ENCODE peak calls at places on chromosomes 4 and X, in seven cellular contexts. M, X, J, Q, T, P and Z are unnamed samples.

GRCh38 chr4:6047130-6047673 is 29.0 kb upstream of the C4orf50 start:
- DNase-seq in M (no peak), X (no peak), J (no peak), Q (no peak), T (no peak), P (no peak), Z (no peak)

GRCh38 chr4:36385951-36386561 is 104.6 kb downstream of the DTHD1 start:
- DNase-seq in M (no peak), X (no peak), J (peak), Q (no peak), T (no peak), P (peak), Z (peak)

GRCh38 chr4:21569638-21570037 is 378.9 kb downstream of the KCNIP4 start:
- DNase-seq in M (no peak), X (no peak), J (no peak), Q (no peak), T (no peak), P (no peak), Z (no peak)

GRCh38 chr4:1200425-1201035 is 28.1 kb upstream of the SPON2 start:
- DNase-seq in M (peak), X (peak), J (peak), Q (peak), T (peak), P (no peak), Z (peak)

GRCh38 chr4:107183155-107183774 is 147.2 kb upstream of the DKK2 start:
- DNase-seq in M (peak), X (peak), J (peak), Q (peak), T (no peak), P (peak), Z (no peak)

GRCh38 chr4:15130441-15130840 is 128.2 kb downstream of the CPEB2 start:
- DNase-seq in M (no peak), X (no peak), J (peak), Q (no peak), T (no peak), P (no peak), Z (no peak)

GRCh38 chr4:52852696-52853095 is 9.4 kb upstream of the RASL11B start:
- DNase-seq in M (no peak), X (no peak), J (no peak), Q (no peak), T (no peak), P (no peak), Z (no peak)

GRCh38 chrX:68498044-68498507 is 775 bp upstream of the YIPF6 start:
- DNase-seq in M (no peak), X (no peak), J (no peak), Q (no peak), T (no peak), P (no peak), Z (no peak)

GRCh38 chr4:140012688-140013087 is 141.3 kb downstream of the MAML3 start:
- DNase-seq in M (peak), X (peak), J (peak), Q (peak), T (no peak), P (peak), Z (no peak)

GRCh38 chrX:22800360-22800759 is 199.4 kb upstream of the DDX53 start:
- DNase-seq in M (peak), X (no peak), J (peak), Q (peak), T (no peak), P (no peak), Z (no peak)

GRCh38 chr4:63580796-63581475 is 828.3 kb downstream of the TECRL start:
- DNase-seq in M (no peak), X (no peak), J (no peak), Q (no peak), T (no peak), P (peak), Z (no peak)

GRCh38 chr4:166091914-166092510 is 219.0 kb downstream of the TLL1 start:
- DNase-seq in M (peak), X (no peak), J (peak), Q (peak), T (no peak), P (peak), Z (no peak)

GRCh38 chr4:111283066-111283677 is 660.3 kb upstream of the PITX2 start:
- DNase-seq in M (peak), X (peak), J (peak), Q (no peak), T (no peak), P (peak), Z (peak)

GRCh38 chrX:17590892-17591740 is 146.2 kb upstream of the SCML1 start:
- DNase-seq in M (peak), X (peak), J (peak), Q (peak), T (peak), P (peak), Z (peak)

GRCh38 chr4:158724647-158725046 is 1.5 kb upstream of the PPID start:
- DNase-seq in M (no peak), X (no peak), J (no peak), Q (no peak), T (no peak), P (no peak), Z (no peak)

GRCh38 chr4:75054089-75054488 is 121.2 kb downstream of the PARM1 start:
- DNase-seq in M (no peak), X (no peak), J (no peak), Q (no peak), T (no peak), P (no peak), Z (no peak)

GRCh38 chr4:156798438-156798837 is 173.2 kb downstream of the PDGFC start:
- DNase-seq in M (no peak), X (no peak), J (no peak), Q (no peak), T (no peak), P (no peak), Z (no peak)

GRCh38 chr4:107348188-107348872 is 312.2 kb upstream of the DKK2 start:
- DNase-seq in M (no peak), X (no peak), J (no peak), Q (no peak), T (no peak), P (no peak), Z (no peak)

GRCh38 chr4:70709551-70710080 is 12.1 kb upstream of the RUFY3 start:
- DNase-seq in M (no peak), X (no peak), J (no peak), Q (no peak), T (no peak), P (no peak), Z (no peak)

GRCh38 chr4:150010525-150011126 is 67.6 kb upstream of the DCLK2 start:
- DNase-seq in M (peak), X (peak), J (peak), Q (peak), T (peak), P (peak), Z (peak)

GRCh38 chr4:99458911-99459447 is 23.8 kb upstream of the ADH7 start:
- DNase-seq in M (no peak), X (no peak), J (peak), Q (no peak), T (no peak), P (no peak), Z (no peak)

GRCh38 chr4:3276961-3277360 is 15.9 kb upstream of the RGS12 start:
- DNase-seq in M (peak), X (no peak), J (peak), Q (peak), T (no peak), P (no peak), Z (no peak)